ENCODE peak calls at places on chromosomes 4 and X, in ten cellular contexts. L is GM12865, M is brain pericyte, N is GM12892, Q is right atrium auricular region, B is neural progenitor cell, Y is GM13976, P is hippocampal formation, O is MV-4-11, T is immature natural killer cell. C is an unnamed sample.

GRCh38 chr4:3257125-3257690 is 8.2 kb downstream of the MSANTD1 start:
- DNase-seq in L (no peak), M (no peak), N (peak), Q (no peak), B (no peak), Y (no peak), P (no peak), O (no peak), T (no peak), C (no peak)

GRCh38 chr4:173958445-173958844 is 325.0 kb downstream of the FBXO8 start:
- DNase-seq in L (no peak), M (no peak), N (no peak), Q (no peak), B (no peak), Y (no peak), P (no peak), O (peak), T (no peak), C (no peak)

GRCh38 chrX:147376601-147377387 is 534.9 kb upstream of the FMR1 start:
- DNase-seq in L (no peak), M (no peak), N (no peak), Q (no peak), B (peak), Y (no peak), P (no peak), O (peak), T (no peak), C (no peak)

GRCh38 chr4:2186133-2186864 is 55.6 kb downstream of the HAUS3 start:
- DNase-seq in L (peak), M (no peak), N (no peak), Q (no peak), B (peak), Y (no peak), P (no peak), O (no peak), T (no peak), C (peak)

GRCh38 chr4:77418333-77418732 is 187.3 kb upstream of the CXCL13 start:
- DNase-seq in L (peak), M (no peak), N (no peak), Q (no peak), B (no peak), Y (no peak), P (no peak), O (peak), T (no peak), C (no peak)

GRCh38 chrX:45198301-45198700 is 2.4 kb downstream of the DIPK2B start:
- DNase-seq in L (no peak), M (no peak), N (no peak), Q (no peak), B (no peak), Y (no peak), P (no peak), O (no peak), T (no peak), C (no peak)

GRCh38 chr4:170226288-170226687 is 136.5 kb upstream of the AADAT start:
- DNase-seq in L (no peak), M (no peak), N (no peak), Q (no peak), B (no peak), Y (no peak), P (no peak), O (no peak), T (no peak), C (no peak)

GRCh38 chr4:78661923-78662521 is 110.5 kb downstream of the ANXA3 start:
- DNase-seq in L (peak), M (peak), N (no peak), Q (no peak), B (peak), Y (no peak), P (no peak), O (peak), T (no peak), C (no peak)

GRCh38 chrX:134684956-134685355 is 26.7 kb upstream of the PLAC1 start:
- DNase-seq in L (no peak), M (no peak), N (no peak), Q (no peak), B (no peak), Y (no peak), P (no peak), O (peak), T (no peak), C (no peak)

GRCh38 chr4:142984871-142985585 is 138.9 kb upstream of the INPP4B start:
- DNase-seq in L (peak), M (no peak), N (no peak), Q (no peak), B (peak), Y (no peak), P (no peak), O (peak), T (no peak), C (no peak)

GRCh38 chr4:86359944-86360478 is at the start of gene MAPK10:
- DNase-seq in L (peak), M (peak), N (peak), Q (peak), B (peak), Y (peak), P (peak), O (peak), T (peak), C (no peak)

GRCh38 chr4:11505225-11505971 is 76.7 kb upstream of the HS3ST1 start:
- DNase-seq in L (no peak), M (no peak), N (no peak), Q (no peak), B (no peak), Y (no peak), P (no peak), O (no peak), T (no peak), C (peak)

GRCh38 chrX:154534526-154535322 is 11.9 kb downstream of the G6PD start:
- DNase-seq in L (peak), M (no peak), N (peak), Q (peak), B (peak), Y (peak), P (peak), O (peak), T (peak), C (peak)

GRCh38 chr4:61442936-61443335 is 242.8 kb downstream of the ADGRL3 start:
- DNase-seq in L (no peak), M (no peak), N (no peak), Q (no peak), B (no peak), Y (no peak), P (no peak), O (no peak), T (no peak), C (no peak)

GRCh38 chr4:38058186-38058585 is 98.0 kb downstream of the PTTG2 start:
- DNase-seq in L (no peak), M (no peak), N (no peak), Q (no peak), B (peak), Y (no peak), P (no peak), O (no peak), T (no peak), C (no peak)

GRCh38 chr4:2796261-2797187 is 3.6 kb downstream of the SH3BP2 start:
- DNase-seq in L (no peak), M (peak), N (no peak), Q (no peak), B (peak), Y (no peak), P (no peak), O (no peak), T (no peak), C (peak)

GRCh38 chr4:77002321-77002720 is 52.8 kb downstream of the SEPTIN11 start:
- DNase-seq in L (no peak), M (no peak), N (no peak), Q (no peak), B (no peak), Y (no peak), P (no peak), O (no peak), T (no peak), C (no peak)

GRCh38 chrX:119624417-119624816 is 18.2 kb upstream of the NKRF start:
- DNase-seq in L (no peak), M (no peak), N (no peak), Q (no peak), B (no peak), Y (no peak), P (no peak), O (no peak), T (no peak), C (no peak)